ENCODE peak calls at places on chromosomes 16 and 17, in eight cellular contexts. I, D, P, N, Q, Y, B and L are unnamed samples.

GRCh38 chr17:49515196-49515770 is 20.2 kb downstream of the NGFR start:
- DNase-seq in I (peak), D (peak), P (peak), N (peak), Q (no peak), Y (peak), B (peak), L (peak)

GRCh38 chr17:3861761-3862681 is 16.0 kb upstream of the NCBP3 start:
- DNase-seq in I (no peak), D (no peak), P (no peak), N (no peak), Q (no peak), Y (no peak), B (no peak), L (no peak)

GRCh38 chr16:878071-878784 is 77.7 kb upstream of the GNG13 start:
- DNase-seq in I (no peak), D (no peak), P (no peak), N (no peak), Q (no peak), Y (no peak), B (peak), L (no peak)

GRCh38 chr16:49731911-49732310 is 124.0 kb downstream of the ZNF423 start:
- DNase-seq in I (no peak), D (no peak), P (no peak), N (no peak), Q (no peak), Y (no peak), B (no peak), L (no peak)

GRCh38 chr16:17343028-17343427 is 127.7 kb downstream of the XYLT1 start:
- DNase-seq in I (no peak), D (no peak), P (no peak), N (no peak), Q (no peak), Y (no peak), B (no peak), L (peak)

GRCh38 chr16:4640572-4641305 is 16.1 kb downstream of the MGRN1 start:
- DNase-seq in I (peak), D (no peak), P (no peak), N (no peak), Q (no peak), Y (peak), B (no peak), L (no peak)

GRCh38 chr17:7022791-7023571 is at the start of gene BCL6B:
- DNase-seq in I (no peak), D (no peak), P (no peak), N (peak), Q (no peak), Y (no peak), B (no peak), L (no peak)

GRCh38 chr16:89720520-89720858 is 209 bp downstream of the VPS9D1 start:
- DNase-seq in I (peak), D (no peak), P (peak), N (no peak), Q (no peak), Y (peak), B (no peak), L (no peak)

GRCh38 chr17:76252040-76252954 is 12.0 kb upstream of the RNF157 start:
- DNase-seq in I (peak), D (peak), P (peak), N (peak), Q (no peak), Y (no peak), B (no peak), L (no peak)

GRCh38 chr17:73952498-73953205 is 250.8 kb upstream of the RPL38 start:
- DNase-seq in I (peak), D (no peak), P (peak), N (peak), Q (peak), Y (no peak), B (peak), L (peak)

GRCh38 chr16:10421596-10421995 is 35.7 kb downstream of the ATF7IP2 start:
- DNase-seq in I (no peak), D (no peak), P (no peak), N (no peak), Q (no peak), Y (no peak), B (no peak), L (no peak)

GRCh38 chr17:6327007-6327406 is 107.9 kb downstream of the AIPL1 start:
- DNase-seq in I (no peak), D (no peak), P (peak), N (no peak), Q (no peak), Y (peak), B (no peak), L (no peak)

GRCh38 chr17:65290041-65290440 is 152.9 kb downstream of the RGS9 start:
- DNase-seq in I (no peak), D (no peak), P (no peak), N (no peak), Q (no peak), Y (no peak), B (no peak), L (no peak)

GRCh38 chr16:52471650-52472370 is 75.1 kb downstream of the TOX3 start:
- DNase-seq in I (no peak), D (no peak), P (no peak), N (no peak), Q (no peak), Y (no peak), B (no peak), L (no peak)

GRCh38 chr17:79842656-79843474 is 3.6 kb upstream of the CBX4 start:
- DNase-seq in I (no peak), D (no peak), P (no peak), N (peak), Q (no peak), Y (no peak), B (no peak), L (no peak)

GRCh38 chr17:27921599-27921998 is 28.4 kb upstream of the LYRM9 start:
- DNase-seq in I (no peak), D (no peak), P (no peak), N (no peak), Q (no peak), Y (no peak), B (no peak), L (no peak)

GRCh38 chr17:35804658-35805192 is 4.6 kb upstream of the TAF15 start:
- DNase-seq in I (peak), D (peak), P (peak), N (peak), Q (no peak), Y (peak), B (peak), L (peak)

GRCh38 chr17:29747660-29748059 is 124.9 kb upstream of the CORO6 start:
- DNase-seq in I (no peak), D (peak), P (no peak), N (no peak), Q (no peak), Y (no peak), B (no peak), L (no peak)

GRCh38 chr17:31549121-31549524 is 157.6 kb downstream of the RAB11FIP4 start:
- DNase-seq in I (no peak), D (no peak), P (no peak), N (no peak), Q (no peak), Y (no peak), B (peak), L (peak)

GRCh38 chr17:44987194-44987882 is 19.2 kb upstream of the C1QL1 start:
- DNase-seq in I (no peak), D (no peak), P (no peak), N (no peak), Q (no peak), Y (no peak), B (no peak), L (no peak)

GRCh38 chr17:73645050-73645871 is 1.0 kb upstream of the SDK2 start:
- DNase-seq in I (peak), D (no peak), P (no peak), N (peak), Q (peak), Y (no peak), B (peak), L (no peak)

GRCh38 chr16:14119799-14120198 is 48.7 kb downstream of the MRTFB start:
- DNase-seq in I (no peak), D (no peak), P (no peak), N (no peak), Q (no peak), Y (no peak), B (no peak), L (no peak)

GRCh38 chr17:50203086-50203485 is 1.7 kb upstream of the COL1A1 start:
- DNase-seq in I (no peak), D (peak), P (no peak), N (peak), Q (no peak), Y (no peak), B (no peak), L (no peak)

GRCh38 chr16:20997147-20997546 is 96.6 kb downstream of the LYRM1 start:
- DNase-seq in I (no peak), D (no peak), P (no peak), N (no peak), Q (no peak), Y (no peak), B (no peak), L (no peak)

GRCh38 chr17:40559016-40559853 is 6.0 kb downstream of the CCR7 start:
- DNase-seq in I (peak), D (no peak), P (peak), N (no peak), Q (no peak), Y (no peak), B (no peak), L (no peak)

GRCh38 chr16:13093676-13094075 is 192.3 kb downstream of the SHISA9 start:
- DNase-seq in I (no peak), D (no peak), P (no peak), N (no peak), Q (no peak), Y (no peak), B (no peak), L (no peak)

GRCh38 chr16:26673011-26673410 is 393.7 kb upstream of the C16orf82 start:
- DNase-seq in I (no peak), D (no peak), P (no peak), N (no peak), Q (no peak), Y (no peak), B (no peak), L (no peak)

GRCh38 chr16:75235721-75236193 is 15.7 kb downstream of the BCAR1 start:
- DNase-seq in I (no peak), D (no peak), P (peak), N (no peak), Q (no peak), Y (no peak), B (no peak), L (no peak)

GRCh38 chr16:23784811-23785447 is 30.1 kb downstream of the CHP2 start:
- DNase-seq in I (no peak), D (peak), P (no peak), N (no peak), Q (no peak), Y (no peak), B (no peak), L (no peak)

GRCh38 chr16:72657791-72658190 is 390.1 kb downstream of the ZFHX3 start:
- DNase-seq in I (no peak), D (no peak), P (no peak), N (no peak), Q (no peak), Y (no peak), B (no peak), L (peak)

GRCh38 chr17:12744298-12744697 is 45.0 kb upstream of the ARHGAP44 start:
- DNase-seq in I (no peak), D (no peak), P (no peak), N (no peak), Q (no peak), Y (no peak), B (no peak), L (no peak)

GRCh38 chr17:28484296-28484695 is 10.9 kb downstream of the SLC13A2 start:
- DNase-seq in I (no peak), D (no peak), P (no peak), N (no peak), Q (no peak), Y (no peak), B (no peak), L (peak)

GRCh38 chr16:11312718-11313492 is 31.8 kb upstream of the PRM1 start:
- DNase-seq in I (peak), D (no peak), P (no peak), N (no peak), Q (no peak), Y (peak), B (peak), L (no peak)

GRCh38 chr16:81996664-81997529 is 14.4 kb downstream of the SDR42E1 start:
- DNase-seq in I (no peak), D (peak), P (no peak), N (no peak), Q (no peak), Y (no peak), B (peak), L (no peak)

DNA sequence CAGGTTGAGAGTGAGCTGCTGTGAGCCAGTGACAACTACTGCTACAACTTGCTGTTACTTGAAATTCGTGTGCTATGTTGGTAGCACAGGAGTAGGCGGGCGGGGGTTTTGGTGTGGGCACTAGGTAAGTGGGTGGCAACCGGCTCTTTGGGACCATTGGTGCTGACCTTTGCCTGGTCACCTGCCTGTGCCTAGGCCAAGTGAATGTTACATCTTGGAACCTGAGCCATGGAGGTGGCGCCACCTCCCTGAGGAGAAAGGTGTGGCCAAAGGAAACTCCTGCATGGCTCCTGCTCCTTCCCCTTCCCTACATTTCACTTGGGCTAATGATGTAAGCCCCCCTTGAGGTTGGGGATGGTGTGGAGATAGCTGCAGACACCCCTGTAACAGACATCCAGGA is 25.4 kb upstream of the ARHGAP23 start:
- DNase-seq in I (no peak), D (no peak), P (no peak), N (no peak), Q (no peak), Y (no peak), B (no peak), L (no peak)
- TF ChIP-seq CTCF in I (no peak), D (peak), P (no peak), N (no peak), Q (no peak), Y (no peak), B (no peak), L (peak)

DNA sequence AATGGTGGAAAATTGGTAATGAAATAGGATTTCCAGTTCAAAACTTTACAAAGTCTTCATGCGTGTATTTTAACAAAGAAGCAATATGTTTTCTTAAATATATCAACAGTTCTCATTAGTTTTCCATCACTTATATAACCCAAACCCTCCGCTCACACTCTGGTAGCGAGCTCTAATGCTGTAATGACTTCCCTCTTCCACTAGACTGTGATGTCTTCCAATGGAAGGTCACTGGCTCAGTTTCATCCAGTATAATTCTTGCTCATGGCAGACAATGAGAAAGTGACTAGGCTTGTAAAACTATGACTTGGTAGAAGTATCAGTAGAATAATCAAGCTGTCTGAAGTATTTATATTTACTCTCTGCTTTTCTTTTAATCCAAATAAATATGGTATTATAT is 32.8 kb downstream of the NETO2 start:
- DNase-seq in I (no peak), D (no peak), P (no peak), N (no peak), Q (no peak), Y (no peak), B (peak), L (no peak)
- TF ChIP-seq CTCF in I (no peak), D (no peak), P (no peak), N (no peak), Q (no peak), Y (no peak), B (no peak), L (no peak)

GRCh38 chr16:48526058-48526957 is 83.7 kb downstream of the N4BP1 start:
- DNase-seq in I (peak), D (no peak), P (no peak), N (no peak), Q (no peak), Y (no peak), B (peak), L (peak)
- TF ChIP-seq CTCF in I (peak), D (peak), P (no peak), N (peak), Q (no peak), Y (no peak), B (peak), L (peak)

DNA sequence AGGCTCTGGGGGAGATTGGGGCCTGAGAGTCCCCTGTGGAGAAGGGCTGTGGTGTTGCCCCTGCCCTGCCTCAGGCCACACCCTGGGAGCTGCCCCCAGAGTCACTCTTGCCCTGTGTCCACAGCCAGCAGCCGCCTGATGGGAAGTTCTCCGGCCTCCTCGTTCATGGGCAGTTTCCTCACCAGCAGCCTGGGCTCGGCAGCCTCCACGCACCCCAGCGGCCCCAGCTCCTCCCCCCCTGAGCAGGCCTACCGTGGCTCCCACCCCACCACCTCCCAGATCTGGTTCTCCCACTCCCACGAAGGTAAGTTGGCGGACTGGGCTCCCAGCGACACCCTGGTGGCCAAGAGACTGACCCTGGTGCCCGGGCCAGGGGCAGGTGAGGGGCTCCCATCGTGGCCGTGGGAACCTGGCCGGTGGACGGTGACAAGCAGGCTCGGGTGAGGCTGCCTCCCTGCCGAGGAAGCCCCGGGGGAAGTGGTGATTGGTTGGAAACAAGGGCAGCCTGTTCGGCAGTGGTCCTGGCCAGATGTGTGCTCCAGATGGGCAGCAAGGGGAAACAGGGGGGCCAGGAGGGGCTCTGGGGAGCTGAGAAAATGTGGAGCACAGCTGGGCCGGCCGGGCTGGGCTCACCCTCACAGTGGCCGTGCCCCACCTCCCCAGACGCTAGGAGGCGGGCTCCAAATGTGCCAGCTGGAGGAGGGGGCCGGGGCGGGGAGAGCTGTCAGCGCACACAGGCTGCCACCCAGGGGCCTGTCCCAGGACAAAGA is 31.6 kb downstream of the BAHCC1 start:
- DNase-seq in I (peak), D (no peak), P (no peak), N (no peak), Q (no peak), Y (no peak), B (no peak), L (no peak)
- TF ChIP-seq CTCF in I (no peak), D (no peak), P (no peak), N (no peak), Q (no peak), Y (no peak), B (no peak), L (no peak)

GRCh38 chr16:55540221-55540620 is 26.3 kb upstream of the CAPNS2 start:
- DNase-seq in I (no peak), D (no peak), P (no peak), N (no peak), Q (no peak), Y (no peak), B (no peak), L (no peak)

GRCh38 chr16:55539488-55539887 is 27.0 kb upstream of the CAPNS2 start:
- DNase-seq in I (no peak), D (no peak), P (no peak), N (no peak), Q (no peak), Y (no peak), B (no peak), L (no peak)

GRCh38 chr16:55542459-55543082 is 23.9 kb upstream of the CAPNS2 start:
- DNase-seq in I (no peak), D (peak), P (no peak), N (no peak), Q (no peak), Y (no peak), B (no peak), L (no peak)

GRCh38 chr16:55539049-55539448 is 27.4 kb upstream of the CAPNS2 start:
- DNase-seq in I (no peak), D (no peak), P (no peak), N (no peak), Q (no peak), Y (no peak), B (no peak), L (no peak)

DNA sequence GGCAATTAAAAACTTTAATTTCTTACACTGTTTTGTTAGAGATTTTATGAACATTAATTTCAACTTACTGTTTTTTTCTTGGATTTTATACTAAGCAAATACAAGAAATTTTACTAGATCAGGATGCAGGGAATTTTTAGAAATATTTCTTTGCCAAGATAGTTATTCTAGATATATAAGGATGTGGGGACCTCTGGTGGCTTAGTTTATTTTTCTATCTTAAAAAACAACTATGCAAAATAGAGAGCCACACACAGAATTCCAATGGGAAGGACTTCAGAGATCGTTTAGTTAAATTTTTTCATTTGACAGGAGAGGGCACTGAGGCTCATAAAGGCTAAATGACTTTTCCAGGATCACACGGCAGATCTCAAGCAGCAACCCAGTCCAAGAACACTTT is 23.0 kb upstream of the CAPNS2 start:
- DNase-seq in I (no peak), D (peak), P (no peak), N (no peak), Q (no peak), Y (no peak), B (no peak), L (no peak)
- TF ChIP-seq CTCF in I (peak), D (peak), P (peak), N (no peak), Q (no peak), Y (no peak), B (peak), L (no peak)

GRCh38 chr17:55585629-55586028 is 74.4 kb upstream of the SMIM36 start:
- DNase-seq in I (no peak), D (no peak), P (no peak), N (no peak), Q (no peak), Y (no peak), B (no peak), L (no peak)
- TF ChIP-seq CTCF in I (no peak), D (peak), P (no peak), N (no peak), Q (no peak), Y (no peak), B (no peak), L (no peak)

DNA sequence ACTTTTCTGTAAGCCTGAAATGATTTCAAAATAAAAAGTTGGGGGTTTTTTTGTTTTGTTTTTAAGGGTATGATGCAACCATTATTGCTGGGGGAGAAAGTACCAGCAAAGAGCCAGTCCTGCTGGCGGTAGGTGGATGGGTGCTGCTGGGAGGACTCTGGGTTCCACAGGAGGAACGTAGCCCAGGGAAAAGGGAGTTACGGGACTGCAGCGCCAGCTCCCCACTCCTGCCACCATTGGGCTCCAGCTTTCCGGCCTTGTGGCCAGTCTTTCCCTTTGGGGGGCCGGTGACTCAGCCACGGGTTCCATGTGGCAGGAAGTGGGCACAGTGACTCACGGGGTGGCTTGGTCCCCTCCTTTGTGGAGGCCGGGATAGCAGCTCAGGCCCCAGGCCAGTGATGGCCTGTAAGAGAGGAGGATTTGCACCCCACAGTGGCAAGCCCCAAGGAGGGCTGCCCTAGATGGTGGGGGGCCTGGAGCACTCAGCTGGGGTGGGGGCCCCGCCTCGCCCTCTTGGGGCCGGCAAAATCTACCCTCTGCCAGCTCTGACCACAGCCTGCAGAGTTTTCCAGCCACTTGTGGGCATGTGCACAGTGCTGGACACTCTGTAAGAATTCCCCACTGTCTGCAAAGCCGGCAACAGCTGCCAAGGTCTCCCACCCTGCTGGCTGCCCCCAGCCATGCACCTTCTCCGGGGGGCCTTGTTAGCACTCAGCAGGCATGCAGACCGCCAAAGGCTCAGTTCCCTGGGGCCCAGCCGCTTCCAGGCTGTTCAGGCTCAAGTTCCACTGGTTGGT is 30.4 kb downstream of the SOCS3 start:
- DNase-seq in I (no peak), D (peak), P (no peak), N (no peak), Q (no peak), Y (no peak), B (no peak), L (no peak)
- TF ChIP-seq CTCF in I (no peak), D (no peak), P (no peak), N (no peak), Q (no peak), Y (no peak), B (no peak), L (no peak)